ENCODE peak calls at places on chromosome 6, in four cellular contexts. One of them, this sample, is unnamed.

GRCh38 chr6:45514454-45514853 is 136.7 kb upstream of the SUPT3H start:
- DNase-seq in cardiac fibroblast: peak; percentile 43
- DNase-seq in heart left ventricle: no peak
- DNase-seq in germinal center: no peak
- DNase-seq in this sample: no peak

GRCh38 chr6:169999367-169999766 is 247.9 kb downstream of the ERMARD start:
- DNase-seq in cardiac fibroblast: no peak
- DNase-seq in heart left ventricle: no peak
- DNase-seq in germinal center: no peak
- DNase-seq in this sample: no peak

GRCh38 chr6:134438825-134439224 is 120.9 kb upstream of the SGK1 start:
- DNase-seq in cardiac fibroblast: no peak
- DNase-seq in heart left ventricle: no peak
- DNase-seq in germinal center: no peak
- DNase-seq in this sample: no peak

GRCh38 chr6:38603492-38603891 is 36.2 kb downstream of the BTBD9 start:
- DNase-seq in cardiac fibroblast: no peak
- DNase-seq in heart left ventricle: no peak
- DNase-seq in germinal center: no peak
- DNase-seq in this sample: no peak

GRCh38 chr6:31710490-31711219 is 4.0 kb downstream of the LY6G6F start:
- DNase-seq in cardiac fibroblast: no peak
- DNase-seq in heart left ventricle: no peak
- DNase-seq in germinal center: no peak
- DNase-seq in this sample: no peak

GRCh38 chr6:160667854-160668481 is 3.9 kb upstream of the LPA start:
- DNase-seq in cardiac fibroblast: peak; percentile 1
- DNase-seq in heart left ventricle: no peak
- DNase-seq in germinal center: peak; percentile 50
- DNase-seq in this sample: peak; percentile 50

GRCh38 chr6:35601331-35602132 is 87.2 kb downstream of the FKBP5 start:
- DNase-seq in cardiac fibroblast: peak; percentile 92
- DNase-seq in heart left ventricle: peak; percentile 74
- DNase-seq in germinal center: peak; percentile 31
- DNase-seq in this sample: no peak

GRCh38 chr6:118965354-118965753 is 30.4 kb upstream of the MCM9 start:
- DNase-seq in cardiac fibroblast: no peak
- DNase-seq in heart left ventricle: no peak
- DNase-seq in germinal center: no peak
- DNase-seq in this sample: no peak

GRCh38 chr6:47360388-47360787 is 50.7 kb upstream of the TNFRSF21 start:
- DNase-seq in cardiac fibroblast: no peak
- DNase-seq in heart left ventricle: no peak
- DNase-seq in germinal center: peak; percentile 24
- DNase-seq in this sample: peak; percentile 90

GRCh38 chr6:139407718-139408222 is 33.3 kb upstream of the CITED2 start:
- DNase-seq in cardiac fibroblast: peak; percentile 88
- DNase-seq in heart left ventricle: no peak
- DNase-seq in germinal center: no peak
- DNase-seq in this sample: no peak

GRCh38 chr6:157323924-157324276 is 581 bp upstream of the TMEM242 start:
- DNase-seq in cardiac fibroblast: peak; percentile 83
- DNase-seq in heart left ventricle: peak; percentile 90
- DNase-seq in germinal center: peak; percentile 25
- DNase-seq in this sample: peak; percentile 65

GRCh38 chr6:134954272-134954990 is 4.5 kb upstream of the ALDH8A1 start:
- DNase-seq in cardiac fibroblast: no peak
- DNase-seq in heart left ventricle: no peak
- DNase-seq in germinal center: no peak
- DNase-seq in this sample: no peak

GRCh38 chr6:10418361-10418861 is 3.5 kb upstream of the TFAP2A start:
- DNase-seq in cardiac fibroblast: no peak
- DNase-seq in heart left ventricle: no peak
- DNase-seq in germinal center: no peak
- DNase-seq in this sample: no peak

GRCh38 chr6:17101422-17102257 is at the start of gene STMND1:
- DNase-seq in cardiac fibroblast: peak; percentile 24
- DNase-seq in heart left ventricle: peak; percentile 44
- DNase-seq in germinal center: no peak
- DNase-seq in this sample: no peak

GRCh38 chr6:106772270-106773142 is 143.1 kb downstream of the QRSL1 start:
- DNase-seq in cardiac fibroblast: no peak
- DNase-seq in heart left ventricle: no peak
- DNase-seq in germinal center: no peak
- DNase-seq in this sample: no peak

GRCh38 chr6:21005816-21006553 is 471.7 kb downstream of the CDKAL1 start:
- DNase-seq in cardiac fibroblast: peak; percentile 93
- DNase-seq in heart left ventricle: no peak
- DNase-seq in germinal center: peak; percentile 22
- DNase-seq in this sample: no peak

This sample was measured in OCI-LY7.